ENCODE peak calls at places on chromosomes 12 and 14, in five cellular contexts. P, B, E, C and A are unnamed samples.

GRCh38 chr12:59587710-59588109 is 8.1 kb upstream of the SLC16A7 start:
- DNase-seq in P (no peak), B (no peak), E (no peak), C (no peak), A (no peak)

GRCh38 chr14:45698462-45699134 is 445.6 kb upstream of the MIS18BP1 start:
- DNase-seq in P (no peak), B (no peak), E (no peak), C (no peak), A (peak)

GRCh38 chr14:85391892-85392291 is 138.1 kb upstream of the FLRT2 start:
- DNase-seq in P (no peak), B (no peak), E (no peak), C (no peak), A (no peak)

GRCh38 chr12:116534341-116535121 is 24.6 kb upstream of the MAP1LC3B2 start:
- DNase-seq in P (no peak), B (peak), E (no peak), C (no peak), A (no peak)

GRCh38 chr14:79285263-79285662 is 926.0 kb downstream of the DIO2 start:
- DNase-seq in P (no peak), B (no peak), E (no peak), C (no peak), A (no peak)

GRCh38 chr12:54401127-54401526 is 16.6 kb upstream of the ZNF385A start:
- DNase-seq in P (no peak), B (no peak), E (no peak), C (no peak), A (no peak)

GRCh38 chr12:60265741-60266140 is 669.9 kb downstream of the SLC16A7 start:
- DNase-seq in P (no peak), B (no peak), E (no peak), C (no peak), A (no peak)

GRCh38 chr12:91140660-91141045 is 29.4 kb upstream of the LUM start:
- DNase-seq in P (no peak), B (no peak), E (no peak), C (no peak), A (no peak)

GRCh38 chr12:50084775-50085614 is at the start of gene SMARCD1:
- DNase-seq in P (peak), B (peak), E (peak), C (peak), A (peak)

GRCh38 chr14:61420326-61420725 is 98.9 kb downstream of the PRKCH start:
- DNase-seq in P (no peak), B (no peak), E (no peak), C (no peak), A (peak)

GRCh38 chr14:21476526-21476924 is 234 bp downstream of the RAB2B start:
- DNase-seq in P (peak), B (no peak), E (no peak), C (peak), A (peak)

GRCh38 chr12:102806110-102806509 is 110.9 kb downstream of the PAH start:
- DNase-seq in P (no peak), B (no peak), E (no peak), C (no peak), A (no peak)